ENCODE peak calls at places on chromosomes 4 and X, in four cellular contexts. H is left cardiac atrium, S is heart right ventricle, L is HCT116. T is an unnamed sample.
A peak's percentile ranks its signal among the peaks of the same experiment; 100 is the strongest.

GRCh38 chr4:175509320-175509719 is 302.7 kb downstream of the GPM6A start:
- ATAC-seq in H (no peak), S (no peak), L (peak; percentile 92), T (no peak)

GRCh38 chr4:53011176-53011575 is 149.1 kb downstream of the RASL11B start:
- ATAC-seq in H (peak; percentile 46), S (no peak), L (no peak), T (no peak)

GRCh38 chr4:87868482-87868881 is 35.7 kb downstream of the MEPE start:
- ATAC-seq in H (no peak), S (no peak), L (no peak), T (no peak)

GRCh38 chrX:153854702-153855101 is 24.4 kb upstream of the PDZD4 start:
- ATAC-seq in H (no peak), S (no peak), L (no peak), T (no peak)

GRCh38 chr4:36237366-36238353 is 6.7 kb downstream of the ARAP2 start:
- ATAC-seq in H (peak; percentile 12), S (no peak), L (no peak), T (no peak)

GRCh38 chr4:38080061-38080531 is 119.9 kb downstream of the PTTG2 start:
- ATAC-seq in H (no peak), S (no peak), L (no peak), T (no peak)

GRCh38 chr4:36081185-36081584 is 163.1 kb downstream of the ARAP2 start:
- ATAC-seq in H (no peak), S (no peak), L (no peak), T (no peak)

GRCh38 chrX:49257846-49258748 is 6.4 kb downstream of the FOXP3 start:
- ATAC-seq in H (no peak), S (no peak), L (no peak), T (no peak)

GRCh38 chr4:75698162-75698962 is 25.2 kb upstream of the G3BP2 start:
- ATAC-seq in H (peak; percentile 40), S (no peak), L (no peak), T (peak; percentile 58)

GRCh38 chrX:110142096-110142495 is 139.2 kb downstream of the TMEM164 start:
- ATAC-seq in H (peak; percentile 57), S (no peak), L (no peak), T (no peak)

GRCh38 chr4:52925531-52925968 is 63.4 kb downstream of the RASL11B start:
- ATAC-seq in H (no peak), S (peak; percentile 41), L (no peak), T (no peak)

GRCh38 chr4:6782846-6783110 is 251 bp downstream of the KIAA0232 start:
- ATAC-seq in H (peak; percentile 36), S (no peak), L (peak; percentile 30), T (peak; percentile 36)

GRCh38 chr4:7034262-7035081 is 8.7 kb upstream of the TADA2B start:
- ATAC-seq in H (peak; percentile 35), S (peak; percentile 45), L (peak; percentile 34), T (no peak)

GRCh38 chr4:6461301-6462165 is 10.9 kb downstream of the PPP2R2C start:
- ATAC-seq in H (no peak), S (no peak), L (no peak), T (no peak)

T was measured in gastroesophageal sphincter.